ENCODE peak calls at places on chromosomes 3 and 15, in eight cellular contexts. H is H9, A is HFFc6, S is Calu3, W is cardiac muscle cell, B is BJ, L is endodermal cell, T is heart left ventricle. Z is an unnamed sample.

GRCh38 chr3:40211579-40211978 is 97.9 kb upstream of the EIF1B start:
- DNase-seq in S (peak; percentile 6), W (no peak), L (peak; percentile 24), A (no peak), T (no peak), H (no peak), B (no peak), Z (no peak)

GRCh38 chr15:78391781-78392180 is 46.2 kb upstream of the IREB2 start:
- DNase-seq in B (no peak), A (no peak), S (no peak), W (no peak), T (no peak), H (no peak), L (no peak), Z (no peak)

GRCh38 chr3:178343433-178344038 is 192.7 kb upstream of the KCNMB2 start:
- DNase-seq in A (no peak), S (no peak), L (no peak), B (no peak), T (no peak), W (no peak), H (no peak), Z (no peak)

GRCh38 chr3:65597952-65598413 is 440.7 kb downstream of the MAGI1 start:
- DNase-seq in H (peak; percentile 87), B (no peak), L (peak; percentile 88), W (no peak), S (peak; percentile 11), A (no peak), T (no peak), Z (no peak)

GRCh38 chr3:11389570-11390268 is 117.5 kb downstream of the ATG7 start:
- DNase-seq in A (peak; percentile 9), L (no peak), W (no peak), T (no peak), H (no peak), B (no peak), S (no peak), Z (no peak)

GRCh38 chr3:184786271-184787010 is 25.5 kb upstream of the VPS8 start:
- DNase-seq in L (no peak), T (peak; percentile 68), S (no peak), B (peak; percentile 83), W (no peak), H (no peak), A (peak; percentile 92), Z (no peak)

GRCh38 chr3:26623409-26624208 is 1.0 kb downstream of the LRRC3B start:
- DNase-seq in S (no peak), B (no peak), W (peak; percentile 6), L (peak; percentile 63), A (no peak), H (no peak), T (no peak), Z (no peak)

GRCh38 chr3:30548605-30549004 is 57.8 kb upstream of the TGFBR2 start:
- DNase-seq in A (no peak), W (no peak), L (peak; percentile 86), T (no peak), B (no peak), H (peak; percentile 77), S (peak; percentile 27), Z (no peak)

GRCh38 chr3:129039271-129040038 is 21.1 kb upstream of the GP9 start:
- DNase-seq in B (no peak), L (peak; percentile 53), A (no peak), H (no peak), W (peak; percentile 59), T (peak; percentile 52), S (peak; percentile 73), Z (no peak)

GRCh38 chr3:43426388-43426787 is 140.0 kb downstream of the SNRK start:
- DNase-seq in L (no peak), T (peak; percentile 81), H (no peak), S (no peak), W (no peak), A (no peak), B (no peak), Z (no peak)

GRCh38 chr3:28322464-28322863 is 26.1 kb upstream of the ZCWPW2 start:
- DNase-seq in T (no peak), B (no peak), A (peak; percentile 28), H (no peak), W (no peak), L (no peak), S (no peak), Z (no peak)

GRCh38 chr3:40877651-40878463 is 321.4 kb upstream of the CTNNB1 start:
- DNase-seq in L (no peak), S (no peak), B (no peak), W (no peak), H (no peak), T (peak; percentile 80), A (no peak), Z (no peak)

GRCh38 chr3:43923101-43923979 is 232.6 kb downstream of the ABHD5 start:
- DNase-seq in A (no peak), T (no peak), L (no peak), W (no peak), H (no peak), S (no peak), B (no peak), Z (no peak)

GRCh38 chr3:123883656-123884257 is 375 bp downstream of the MYLK start:
- DNase-seq in L (peak; percentile 81), H (peak; percentile 51), T (no peak), S (no peak), A (no peak), W (peak; percentile 34), B (no peak), Z (no peak)

GRCh38 chr3:190122198-190122771 is 1.6 kb upstream of the P3H2 start:
- DNase-seq in L (no peak), H (no peak), W (no peak), T (no peak), B (no peak), S (no peak), A (peak; percentile 30), Z (no peak)

GRCh38 chr3:111484666-111485065 is 57.3 kb upstream of the CD96 start:
- DNase-seq in W (no peak), B (peak; percentile 44), A (no peak), S (no peak), L (no peak), H (no peak), T (no peak), Z (no peak)

GRCh38 chr15:76209523-76209922 is 101.7 kb downstream of the ETFA start:
- DNase-seq in A (no peak), S (no peak), B (no peak), T (no peak), L (no peak), H (no peak), W (no peak), Z (no peak)

GRCh38 chr3:148957586-148957985 is 33.8 kb upstream of the GYG1 start:
- DNase-seq in L (peak; percentile 79), B (no peak), W (peak; percentile 28), T (no peak), A (no peak), S (peak; percentile 43), H (peak; percentile 79), Z (no peak)
- TF ChIP-seq CTCF in L (peak; percentile 73), B (no peak), W (peak; percentile 28), T (peak; percentile 15), A (peak; percentile 70), S (peak; percentile 46), H (peak; percentile 77), Z (peak; percentile 24)

DNA sequence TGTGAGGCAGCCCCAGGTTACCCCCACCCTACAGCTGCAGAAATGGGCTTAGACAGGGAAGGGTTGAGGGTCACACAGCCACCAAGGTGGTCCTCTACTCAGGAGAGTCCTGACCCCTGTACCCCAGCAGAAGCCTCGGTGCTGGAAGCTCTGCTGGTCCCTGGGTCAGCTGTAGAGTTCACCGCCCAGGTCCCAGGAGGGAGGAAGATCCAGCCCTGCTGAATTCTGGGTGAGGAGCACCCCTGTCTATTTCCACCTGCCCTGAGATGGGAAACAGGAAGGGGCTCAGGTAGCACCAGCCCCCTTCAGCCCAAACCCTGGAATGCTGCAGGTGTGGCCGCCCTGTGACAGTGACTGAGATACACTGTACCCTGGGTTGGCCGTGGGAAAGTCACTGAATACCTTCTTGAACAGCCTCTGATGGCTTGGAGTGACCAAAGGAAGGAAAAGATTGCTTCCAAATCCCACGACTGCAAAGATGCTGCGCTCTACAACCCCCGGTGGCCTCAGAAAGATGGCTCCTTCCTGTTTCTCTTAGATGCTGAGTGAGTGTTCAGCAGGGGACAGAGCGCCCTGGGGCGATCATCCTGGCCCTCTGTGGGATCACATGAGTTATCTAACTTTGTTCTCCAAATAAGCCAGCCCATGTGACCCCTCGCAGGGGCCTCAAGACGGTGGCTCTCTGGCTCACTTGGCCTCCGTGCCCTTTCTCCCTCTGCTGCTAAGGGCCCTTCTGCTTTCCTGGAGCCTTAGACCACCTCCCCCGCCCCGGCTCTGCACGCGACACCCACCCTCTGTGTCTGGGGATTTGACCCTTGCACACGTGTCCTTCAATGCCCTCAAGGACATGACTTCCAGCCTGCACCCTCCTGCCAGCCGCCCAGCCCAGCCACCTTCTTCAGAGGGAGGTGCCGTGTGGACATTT is 141.9 kb downstream of the NSMCE3 start:
- DNase-seq in B (no peak), S (no peak), T (peak; percentile 1), H (no peak), W (no peak), A (no peak), L (no peak), Z (no peak)
- TF ChIP-seq CTCF in B (no peak), S (no peak), T (no peak), H (no peak), W (no peak), A (no peak), L (peak; percentile 4), Z (no peak)

DNA sequence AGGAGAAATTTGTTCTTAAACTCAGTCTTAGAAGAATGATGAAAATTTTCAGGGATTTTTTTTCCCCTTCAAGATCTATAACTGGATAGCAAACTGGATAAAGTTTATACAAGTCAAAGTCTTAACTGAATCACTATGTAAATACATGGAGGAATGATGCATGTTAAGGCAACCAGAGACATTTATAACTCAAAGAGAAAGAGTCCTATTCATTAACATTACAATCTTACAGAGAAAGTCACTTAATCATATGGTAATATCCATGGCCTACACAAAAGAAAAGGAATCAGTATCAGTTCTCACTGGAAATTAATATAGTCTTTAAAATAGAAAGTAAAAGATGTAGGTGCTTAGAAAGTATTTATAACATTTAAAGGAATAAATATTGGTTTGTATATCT is 869.1 kb downstream of the TBL1XR1 start:
- DNase-seq in B (no peak), T (no peak), S (no peak), W (no peak), H (no peak), A (no peak), L (no peak), Z (no peak)
- TF ChIP-seq CTCF in B (no peak), T (no peak), S (no peak), W (no peak), H (no peak), A (no peak), L (no peak), Z (no peak)

DNA sequence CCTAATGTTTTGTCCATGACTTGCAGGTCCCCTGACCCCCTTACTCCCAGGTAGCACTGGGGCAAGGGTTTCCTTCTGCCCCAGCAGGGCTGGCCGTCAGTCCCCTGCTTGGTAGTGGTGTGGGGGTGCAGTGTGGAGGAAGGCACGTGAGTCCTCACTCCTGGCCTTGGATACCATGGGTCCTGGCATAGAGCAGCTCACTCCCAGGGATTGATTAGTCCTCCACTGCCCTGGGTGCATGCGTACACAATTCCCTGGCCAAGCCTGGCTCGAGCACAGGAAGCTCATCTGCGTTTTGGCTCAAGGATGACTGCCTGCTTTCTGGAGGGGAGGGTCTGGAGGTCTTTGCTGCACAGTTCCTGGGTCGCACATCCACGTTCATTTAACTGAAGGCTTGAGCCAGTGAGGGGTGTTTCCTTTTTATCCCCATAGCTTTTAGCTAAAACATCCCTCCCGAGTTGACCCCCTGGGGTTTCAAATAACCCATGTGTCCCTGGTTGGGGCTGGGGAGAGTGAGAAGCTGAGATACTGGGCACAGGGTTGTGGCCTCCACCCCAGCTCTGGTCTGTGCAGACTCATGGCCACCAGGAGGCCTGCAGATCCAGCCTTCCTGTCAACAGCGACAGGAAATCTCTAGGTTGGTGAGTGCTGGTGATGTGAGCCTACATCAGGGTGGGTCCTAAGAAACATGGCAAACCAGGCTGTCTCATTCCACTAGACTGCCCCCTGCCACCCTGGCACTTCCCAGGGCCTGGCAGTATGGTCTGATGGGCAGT is 11.5 kb downstream of the HEMK1 start:
- DNase-seq in B (no peak), A (no peak), S (no peak), L (no peak), T (no peak), W (no peak), H (no peak), Z (no peak)
- TF ChIP-seq CTCF in B (no peak), A (peak; percentile 49), S (no peak), L (peak; percentile 41), T (no peak), W (no peak), H (no peak), Z (no peak)

Z was measured in kidney epithelial cell.